ENCODE peak calls at places on chromosomes 5 and 9, in five cellular contexts. C is K562, O is A549, W is HepG2, F is H1. Z is an unnamed sample.
A peak's percentile ranks its signal among the peaks of the same experiment; 100 is the strongest.

GRCh38 chr9:131120620-131121228 is 4.7 kb upstream of the NUP214 start:
- DNase-seq in C (no peak), O (no peak), W (no peak), F (no peak), Z (no peak)

GRCh38 chr9:96585426-96585825 is 34.2 kb downstream of the CDC14B start:
- DNase-seq in C (no peak), O (no peak), W (no peak), F (no peak), Z (no peak)

GRCh38 chr9:111728617-111729366 is 65.9 kb downstream of the SHOC1 start:
- DNase-seq in C (no peak), O (peak; percentile 41), W (peak; percentile 59), F (no peak), Z (peak; percentile 97)

GRCh38 chr9:20683351-20684034 is 566 bp upstream of the FOCAD start:
- DNase-seq in C (peak; percentile 49), O (peak; percentile 34), W (peak; percentile 25), F (no peak), Z (peak; percentile 70)

GRCh38 chr9:91223000-91223399 is 138.7 kb downstream of the AUH start:
- DNase-seq in C (no peak), O (no peak), W (no peak), F (no peak), Z (no peak)

GRCh38 chr5:1033178-1033577 is 24.6 kb downstream of the NKD2 start:
- DNase-seq in C (no peak), O (no peak), W (no peak), F (no peak), Z (no peak)

GRCh38 chr9:91164724-91165520 is 196.8 kb downstream of the AUH start:
- DNase-seq in C (peak; percentile 95), O (peak; percentile 86), W (peak; percentile 30), F (no peak), Z (peak; percentile 100)

GRCh38 chr5:175749591-175749990 is 91.7 kb downstream of the HRH2 start:
- DNase-seq in C (no peak), O (no peak), W (no peak), F (no peak), Z (no peak)

GRCh38 chr5:134110382-134110781 is 4.1 kb upstream of the TCF7 start:
- DNase-seq in C (no peak), O (no peak), W (no peak), F (no peak), Z (no peak)

GRCh38 chr5:141101059-141101458 is 786 bp downstream of the PCDHB3 start:
- DNase-seq in C (no peak), O (no peak), W (no peak), F (no peak), Z (no peak)

GRCh38 chr9:108412755-108413154 is 443.0 kb downstream of the ACTL7B start:
- DNase-seq in C (peak; percentile 14), O (no peak), W (no peak), F (peak; percentile 50), Z (peak; percentile 11)

GRCh38 chr5:61887271-61887670 is 418.7 kb upstream of the KIF2A start:
- DNase-seq in C (no peak), O (no peak), W (no peak), F (no peak), Z (no peak)

GRCh38 chr9:75683591-75683990 is 206.9 kb upstream of the PCSK5 start:
- DNase-seq in C (no peak), O (no peak), W (no peak), F (no peak), Z (no peak)

GRCh38 chr5:126972062-126972895 is 58.1 kb downstream of the MARCHF3 start:
- DNase-seq in C (peak; percentile 70), O (no peak), W (peak; percentile 39), F (no peak), Z (no peak)

GRCh38 chr5:168987540-168988300 is 313.2 kb downstream of the SLIT3 start:
- DNase-seq in C (peak; percentile 64), O (peak; percentile 51), W (peak; percentile 43), F (peak; percentile 25), Z (peak; percentile 58)

GRCh38 chr5:75434107-75434506 is 77.3 kb downstream of the CERT1 start:
- DNase-seq in C (no peak), O (no peak), W (no peak), F (no peak), Z (peak; percentile 17)

GRCh38 chr9:93577045-93577939 is 908 bp downstream of the PHF2 start:
- DNase-seq in C (no peak), O (peak; percentile 23), W (no peak), F (no peak), Z (no peak)

DNA sequence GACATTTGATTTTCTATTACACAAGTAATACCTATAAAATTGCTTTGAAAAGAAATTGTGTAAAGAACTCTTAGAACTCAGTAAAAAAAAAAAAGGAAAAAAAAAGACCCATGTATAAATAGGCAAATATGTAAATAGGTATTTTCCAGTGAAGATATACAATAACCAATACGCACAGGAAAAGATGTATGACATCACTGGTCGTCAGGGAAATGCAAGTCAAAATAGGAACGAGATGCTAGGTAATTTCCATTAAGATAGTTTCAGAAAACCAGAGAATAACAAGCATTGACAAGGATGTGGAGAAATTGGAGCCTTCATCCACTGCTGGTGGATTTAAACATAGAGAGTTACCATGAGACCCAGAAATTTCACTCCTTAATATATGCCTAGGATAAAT is 708.8 kb downstream of the MTRR start:
- DNase-seq in C (no peak), O (no peak), W (no peak), F (no peak), Z (peak; percentile 28)
- TF ChIP-seq MAFK in C (no peak), O (no peak), W (no peak), F (no peak), Z (no peak)

GRCh38 chr9:132702254-132702653 is 32.0 kb downstream of the GTF3C4 start:
- DNase-seq in C (peak; percentile 9), O (no peak), W (no peak), F (no peak), Z (no peak)

GRCh38 chr9:132703336-132703735 is 33.1 kb downstream of the GTF3C4 start:
- DNase-seq in C (no peak), O (no peak), W (peak; percentile 21), F (no peak), Z (peak; percentile 42)

GRCh38 chr9:132697230-132697629 is 27.0 kb downstream of the GTF3C4 start:
- DNase-seq in C (no peak), O (peak; percentile 12), W (no peak), F (no peak), Z (no peak)

GRCh38 chr9:132699926-132700325 is 29.7 kb downstream of the GTF3C4 start:
- DNase-seq in C (no peak), O (no peak), W (no peak), F (no peak), Z (peak; percentile 44)

DNA sequence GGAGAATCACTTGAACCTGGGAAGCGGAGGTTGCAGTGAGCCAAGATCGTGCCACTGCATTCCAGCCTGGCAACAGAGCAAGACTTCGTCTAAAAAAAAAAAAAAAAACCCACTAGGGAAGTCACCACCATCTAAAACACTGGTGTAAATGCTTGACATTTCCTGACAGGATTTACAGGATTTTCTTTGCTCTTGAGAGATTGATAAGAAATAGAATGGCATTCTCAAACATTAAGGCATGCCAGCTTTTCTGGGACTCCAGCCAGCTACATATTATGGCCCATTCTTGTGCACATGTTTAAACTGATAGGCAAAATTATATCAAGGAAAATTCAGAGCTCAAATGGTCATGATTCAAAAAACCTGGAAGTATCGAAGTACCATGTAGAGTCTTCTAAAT is 28.7 kb downstream of the GTF3C4 start:
- DNase-seq in C (no peak), O (no peak), W (no peak), F (no peak), Z (no peak)
- TF ChIP-seq MAFK in C (no peak), O (no peak), W (no peak), F (no peak), Z (no peak)

GRCh38 chr5:152884006-152884405 is 478.9 kb upstream of the NMUR2 start:
- DNase-seq in C (no peak), O (no peak), W (no peak), F (no peak), Z (no peak)

GRCh38 chr5:152883061-152883460 is 478.0 kb upstream of the NMUR2 start:
- DNase-seq in C (no peak), O (no peak), W (no peak), F (no peak), Z (no peak)
- TF ChIP-seq MAFK in C (peak; percentile 22), O (peak; percentile 71), W (peak; percentile 77), F (no peak), Z (peak; percentile 59)

GRCh38 chr9:22052376-22052945 is 43.4 kb upstream of the CDKN2B start:
- DNase-seq in C (no peak), O (no peak), W (peak; percentile 56), F (no peak), Z (peak; percentile 99)

GRCh38 chr9:22053178-22053577 is 44.1 kb upstream of the CDKN2B start:
- DNase-seq in C (no peak), O (no peak), W (no peak), F (no peak), Z (peak; percentile 13)

GRCh38 chr9:22055090-22055489 is 46.0 kb upstream of the CDKN2B start:
- DNase-seq in C (no peak), O (no peak), W (no peak), F (no peak), Z (peak; percentile 28)

GRCh38 chr9:22054529-22054928 is 45.4 kb upstream of the CDKN2B start:
- DNase-seq in C (no peak), O (no peak), W (no peak), F (no peak), Z (no peak)

DNA sequence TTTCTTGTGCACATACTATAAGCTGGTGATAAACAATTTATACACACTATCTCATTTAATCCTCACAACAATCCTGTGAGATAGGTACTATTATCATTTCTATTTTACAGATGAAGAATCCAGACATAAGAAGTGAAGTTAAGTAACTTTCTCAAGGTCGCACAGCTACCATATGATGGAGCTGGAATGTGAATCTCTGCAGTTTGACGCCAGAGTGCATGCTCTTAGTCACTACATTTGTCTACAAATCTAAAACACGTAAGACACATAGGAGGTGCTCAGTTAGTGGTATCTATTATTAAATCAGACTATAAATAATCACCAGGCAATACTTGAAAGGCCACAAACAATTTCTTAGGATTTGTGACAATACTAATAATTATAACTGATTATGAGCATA is 45.0 kb upstream of the CDKN2B start:
- DNase-seq in C (no peak), O (no peak), W (no peak), F (no peak), Z (peak; percentile 22)
- TF ChIP-seq MAFK in C (no peak), O (no peak), W (no peak), F (no peak), Z (no peak)

DNA sequence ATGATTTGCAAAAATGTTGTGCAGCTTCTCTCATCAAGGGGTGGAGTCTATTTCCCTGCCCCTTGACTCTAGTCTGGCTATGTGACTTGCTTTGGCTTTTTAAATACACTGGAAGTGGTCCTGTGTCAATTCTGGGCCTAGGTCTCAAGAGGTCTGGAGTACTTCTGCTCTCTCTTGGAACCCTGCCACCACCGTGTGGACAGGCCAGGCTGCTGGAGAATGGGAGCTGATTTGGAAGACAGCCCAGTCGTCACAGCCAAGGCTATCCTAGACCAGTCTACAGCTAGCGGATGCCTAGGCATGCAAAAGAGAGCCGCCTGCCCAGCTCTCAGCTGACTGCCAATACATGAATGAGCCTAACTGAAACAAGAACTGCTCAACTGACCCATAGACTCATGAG is 56.7 kb upstream of the CLINT1 start:
- DNase-seq in C (peak; percentile 24), O (no peak), W (peak; percentile 17), F (no peak), Z (peak; percentile 13)
- TF ChIP-seq MAFK in C (no peak), O (no peak), W (no peak), F (no peak), Z (no peak)